ENCODE peak calls at places on chromosomes 3 and 15, in seven cellular contexts. O is GM23248, P is HCT116, T is hepatocyte, Z is OCI-LY7, X is SK-N-SH, L is MM.1S. A is an unnamed sample. For H3K9me2, the result is how much of the 10 kb centered on the place peaks cover.

GRCh38 chr3:53045784-53046170 is at the start of gene SFMBT1:
- DNase-seq in T (peak), Z (peak), P (no peak), X (peak), O (peak), L (peak), A (peak)

GRCh38 chr3:119700269-119700919 is 2.4 kb upstream of the CFAP91 start:
- DNase-seq in O (peak), L (peak), X (no peak), T (peak), Z (no peak), P (no peak), A (no peak)

GRCh38 chr3:27500051-27500450 is 15.9 kb upstream of the SLC4A7 start:
- DNase-seq in X (no peak), L (no peak), Z (no peak), P (no peak), O (no peak), T (no peak), A (no peak)

GRCh38 chr15:70491183-70491621 is 272.2 kb downstream of the UACA start:
- DNase-seq in O (peak), P (no peak), T (no peak), L (no peak), Z (peak), X (no peak), A (no peak)

GRCh38 chr3:150242220-150242938 is 165.7 kb upstream of the TSC22D2 start:
- DNase-seq in X (no peak), Z (no peak), T (no peak), P (no peak), O (no peak), L (no peak), A (peak)

GRCh38 chr3:30855390-30855789 is 39.1 kb downstream of the GADL1 start:
- DNase-seq in T (peak), Z (no peak), P (no peak), L (no peak), X (peak), O (peak), A (no peak)

GRCh38 chr3:134985841-134986520 is 190.9 kb downstream of the EPHB1 start:
- DNase-seq in L (no peak), Z (no peak), X (no peak), O (peak), T (no peak), P (no peak), A (no peak)

GRCh38 chr15:48975713-48976419 is 12.1 kb upstream of the SHC4 start:
- DNase-seq in X (peak), Z (peak), P (peak), L (peak), O (peak), T (peak), A (peak)

GRCh38 chr3:114179575-114179974 is 723 bp upstream of the DRD3 start:
- DNase-seq in T (no peak), O (peak), X (peak), Z (peak), L (no peak), P (peak), A (peak)

GRCh38 chr3:67357610-67358458 is 296.6 kb downstream of the SUCLG2 start:
- DNase-seq in O (peak), Z (peak), L (no peak), X (peak), P (peak), T (peak), A (peak)

GRCh38 chr15:69749797-69750196 is 297.2 kb downstream of the RPLP1 start:
- DNase-seq in O (no peak), T (no peak), L (peak), P (peak), Z (peak), X (no peak), A (no peak)

GRCh38 chr3:30123224-30123623 is 483.2 kb upstream of the TGFBR2 start:
- DNase-seq in O (no peak), P (no peak), Z (no peak), X (no peak), L (no peak), T (no peak), A (no peak)

GRCh38 chr15:58081891-58082290 is 16.4 kb upstream of the ALDH1A2 start:
- DNase-seq in P (no peak), O (peak), L (no peak), Z (no peak), T (no peak), X (no peak), A (no peak)

GRCh38 chr3:52502808-52503350 is 7.7 kb downstream of the STAB1 start:
- DNase-seq in L (no peak), Z (no peak), O (no peak), P (no peak), X (no peak), T (no peak), A (no peak)

GRCh38 chr15:74406992-74407705 is 26.6 kb downstream of the SEMA7A start:
- DNase-seq in O (peak), L (no peak), T (peak), P (no peak), X (no peak), Z (no peak), A (peak)

GRCh38 chr15:81049835-81050234 is 49.1 kb downstream of the TLNRD1 start:
- DNase-seq in L (no peak), O (no peak), Z (no peak), T (no peak), P (no peak), X (no peak), A (no peak)

GRCh38 chr3:184899953-184900595 is 88.1 kb downstream of the VPS8 start:
- DNase-seq in O (no peak), P (no peak), T (no peak), X (no peak), Z (no peak), L (no peak), A (peak)

GRCh38 chr3:36814071-36814717 is 49.8 kb upstream of the DCLK3 start:
- DNase-seq in T (no peak), O (no peak), P (no peak), Z (no peak), L (no peak), X (no peak), A (no peak)

GRCh38 chr3:124924741-124925140 is 9.8 kb downstream of the MUC13 start:
- DNase-seq in L (no peak), P (no peak), T (no peak), Z (no peak), X (no peak), O (no peak), A (no peak)

GRCh38 chr3:107999215-107999775 is 91.5 kb downstream of the CD47 start:
- DNase-seq in Z (no peak), O (peak), L (no peak), X (no peak), T (no peak), P (no peak), A (peak)

GRCh38 chr3:191358929-191359328 is 28.6 kb upstream of the UTS2B start:
- DNase-seq in L (no peak), T (no peak), O (no peak), X (no peak), P (no peak), Z (no peak), A (peak)

GRCh38 chr3:146585156-146585555 is 20.0 kb downstream of the PLSCR5 start:
- DNase-seq in X (no peak), O (no peak), P (no peak), L (no peak), Z (no peak), T (no peak), A (peak)

GRCh38 chr3:98980915-98981596 is 79.6 kb upstream of the DCBLD2 start:
- DNase-seq in T (no peak), O (peak), X (no peak), L (no peak), P (peak), Z (no peak), A (no peak)

GRCh38 chr3:186414735-186415419 is 52.8 kb upstream of the DGKG start:
- DNase-seq in Z (no peak), L (peak), P (no peak), O (peak), T (no peak), X (no peak), A (no peak)

GRCh38 chr3:9679476-9680097 is 24.0 kb upstream of the CPNE9 start:
- DNase-seq in Z (no peak), X (no peak), L (no peak), O (no peak), T (no peak), P (no peak), A (no peak)

GRCh38 chr3:16338124-16338523 is 73.1 kb downstream of the OXNAD1 start:
- DNase-seq in T (no peak), P (no peak), L (no peak), Z (peak), X (no peak), O (no peak), A (no peak)

GRCh38 chr3:187717572-187717971 is 15.2 kb upstream of the RTP2 start:
- DNase-seq in O (peak), Z (no peak), X (no peak), P (no peak), L (no peak), T (no peak), A (no peak)

GRCh38 chr3:137205394-137206060 is 247.7 kb downstream of the IL20RB start:
- DNase-seq in T (peak), X (no peak), Z (no peak), O (peak), P (no peak), L (no peak), A (no peak)
- H3K9me2 ChIP-seq in T (under half), X (under half), Z (under half), O (under half), P (under half), L (under half), A (under half)

DNA sequence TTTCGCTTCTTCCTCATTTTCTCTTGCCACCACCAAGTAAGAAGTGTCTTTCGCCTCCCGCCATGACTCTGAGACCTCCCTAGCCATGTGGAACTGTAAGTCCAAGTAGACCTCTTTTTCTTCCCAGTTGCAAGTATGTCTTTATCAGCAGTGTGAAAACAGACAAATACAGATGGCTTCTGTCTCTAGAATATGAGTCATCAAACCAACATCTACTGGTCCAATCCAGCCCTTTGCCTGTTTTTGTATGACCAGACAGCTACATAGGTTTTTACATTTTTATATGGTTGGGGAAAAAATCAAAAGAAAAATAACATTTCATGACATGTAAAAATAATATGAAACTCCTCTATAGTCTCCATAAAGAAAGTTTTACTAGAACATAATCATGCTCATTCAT is 118.7 kb upstream of the PTPRG start:
- DNase-seq in O (no peak), L (no peak), T (no peak), P (no peak), X (no peak), Z (no peak), A (no peak)
- H3K9me2 ChIP-seq in O (under half), L (under half), T (under half), P (under half), X (under half), Z (under half), A (under half)

GRCh38 chr15:100429116-100429728 is 87.4 kb upstream of the ADAMTS17 start:
- DNase-seq in P (no peak), Z (no peak), L (no peak), T (no peak), O (no peak), X (no peak), A (no peak)
- H3K9me2 ChIP-seq in P (under half), Z (under half), L (under half), T (under half), O (under half), X (under half), A (under half)

DNA sequence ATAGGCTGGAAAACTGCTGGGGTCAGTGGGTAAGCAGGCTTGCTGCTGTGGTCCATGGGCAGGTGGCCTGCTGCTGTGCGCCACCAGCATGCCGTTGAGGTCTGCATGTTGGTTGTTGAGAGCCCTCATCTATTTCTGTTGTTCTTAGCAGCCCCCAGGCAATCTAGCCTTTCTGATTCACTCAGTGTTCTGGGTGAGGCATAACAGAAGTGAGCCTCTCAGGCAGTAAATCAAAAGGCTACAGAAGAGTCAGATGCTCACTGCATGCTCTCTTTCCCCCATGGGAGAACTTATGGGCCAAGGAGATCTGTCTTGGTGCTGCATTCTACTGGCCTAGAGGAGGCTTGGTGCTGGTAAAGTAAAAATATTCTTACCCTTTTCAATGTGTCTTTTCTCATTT is 67.8 kb upstream of the ATP10A start:
- DNase-seq in P (no peak), Z (no peak), X (no peak), L (no peak), O (peak), T (no peak), A (no peak)
- H3K9me2 ChIP-seq in P (under half), Z (under half), X (under half), L (under half), O (under half), T (under half), A (under half)

DNA sequence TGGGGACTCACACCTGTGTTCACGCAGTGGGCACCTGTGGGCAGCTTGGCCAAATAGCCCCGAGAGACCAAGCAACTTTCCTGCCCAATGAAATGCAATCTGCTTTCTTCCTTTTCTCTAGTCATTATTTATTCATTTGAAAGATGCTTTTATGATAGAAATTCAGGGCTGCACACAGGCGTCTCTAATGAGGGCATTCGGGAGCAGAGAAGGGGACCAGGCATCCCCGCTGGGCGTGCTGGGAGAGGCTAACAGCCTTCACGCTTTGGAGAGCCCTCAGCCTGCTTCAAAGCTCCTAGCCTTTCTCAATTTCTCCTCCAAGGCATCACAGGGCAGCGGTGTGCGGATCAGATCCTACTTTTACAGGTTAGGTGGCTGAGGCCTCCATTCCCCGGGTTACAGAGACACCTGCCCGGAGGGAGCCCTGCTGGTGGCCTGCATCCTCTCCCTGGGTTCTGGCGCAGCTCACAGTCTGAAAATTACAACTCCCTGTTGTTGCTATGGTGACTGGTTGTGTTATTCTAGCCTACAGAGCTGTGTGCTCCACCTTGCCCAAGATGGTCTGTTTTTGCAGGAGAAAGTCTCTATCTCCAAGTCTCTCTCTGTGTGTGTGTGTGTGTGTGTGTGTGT is 21.8 kb upstream of the KLF13 start:
- DNase-seq in L (no peak), T (no peak), P (no peak), Z (peak), X (peak), O (peak), A (peak)
- H3K9me2 ChIP-seq in L (under half), T (under half), P (under half), Z (under half), X (under half), O (under half), A (under half)

GRCh38 chr3:12670365-12670764 is 6.4 kb upstream of the RAF1 start:
- DNase-seq in Z (no peak), L (no peak), P (no peak), X (no peak), T (no peak), O (no peak), A (no peak)
- H3K9me2 ChIP-seq in Z (under half), L (under half), P (under half), X (under half), T (under half), O (under half), A (under half)

GRCh38 chr3:156981005-156981404 is 154.9 kb downstream of the LEKR1 start:
- DNase-seq in T (no peak), L (no peak), O (no peak), X (no peak), Z (no peak), P (no peak), A (no peak)
- H3K9me2 ChIP-seq in T (under half), L (under half), O (under half), X (under half), Z (under half), P (under half), A (under half)

GRCh38 chr3:34942256-34942655 is 697.1 kb upstream of the ARPP21 start:
- DNase-seq in Z (no peak), L (no peak), X (no peak), O (no peak), P (no peak), T (no peak), A (no peak)
- H3K9me2 ChIP-seq in Z (under half), L (under half), X (under half), O (under half), P (under half), T (under half), A (under half)

DNA sequence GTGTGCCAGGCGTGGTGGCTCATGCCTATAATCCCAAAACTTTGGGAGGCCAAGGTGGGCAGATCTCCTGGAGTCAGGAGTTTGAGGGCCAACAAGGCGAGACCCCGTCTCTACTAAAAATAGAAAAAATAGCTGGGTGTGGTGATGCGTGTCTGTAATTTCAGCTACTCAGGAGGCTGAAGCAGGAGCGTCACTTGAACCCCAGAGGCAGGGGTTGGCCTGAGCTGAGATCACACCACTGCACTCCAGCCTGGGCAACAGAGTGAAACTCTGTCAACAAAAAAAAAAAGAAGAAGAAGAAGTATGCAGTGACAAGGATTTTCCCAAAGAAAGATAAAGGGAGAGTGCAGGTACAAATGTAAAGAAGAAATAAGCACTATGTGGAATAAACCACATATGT is 296.5 kb upstream of the PROK2 start:
- DNase-seq in L (no peak), P (no peak), T (no peak), Z (no peak), O (no peak), X (no peak), A (no peak)
- H3K9me2 ChIP-seq in L (under half), P (under half), T (under half), Z (under half), O (under half), X (under half), A (under half)

A was measured in GM23338.